ENCODE peak calls at places on chromosomes 3 and 15, in five cellular contexts. F is PC-3, G is pancreas, Z is mesothelial cell of epicardium, T is psoas muscle. K is an unnamed sample.

GRCh38 chr3:135329479-135329878 is 534.4 kb downstream of the EPHB1 start:
- DNase-seq in F (no peak), G (no peak), Z (no peak), T (peak; percentile 53), K (no peak)

GRCh38 chr3:18249126-18249525 is 176.0 kb downstream of the SATB1 start:
- DNase-seq in F (no peak), G (no peak), Z (no peak), T (no peak), K (no peak)

GRCh38 chr3:159189994-159190669 is 388.3 kb downstream of the MFSD1 start:
- DNase-seq in F (peak; percentile 48), G (no peak), Z (no peak), T (no peak), K (no peak)

GRCh38 chr3:181782306-181782924 is 70.7 kb downstream of the SOX2 start:
- DNase-seq in F (peak; percentile 53), G (no peak), Z (no peak), T (no peak), K (no peak)

GRCh38 chr3:11045536-11045935 is 53.0 kb downstream of the SLC6A1 start:
- DNase-seq in F (no peak), G (no peak), Z (no peak), T (no peak), K (no peak)

GRCh38 chr3:122268257-122269024 is 56.6 kb upstream of the CSTA start:
- DNase-seq in F (no peak), G (no peak), Z (no peak), T (no peak), K (no peak)

GRCh38 chr3:197392961-197393360 is 94.5 kb upstream of the DLG1 start:
- DNase-seq in F (no peak), G (no peak), Z (no peak), T (no peak), K (no peak)

GRCh38 chr15:53171571-53171970 is 381.4 kb upstream of the ONECUT1 start:
- DNase-seq in F (no peak), G (no peak), Z (no peak), T (no peak), K (no peak)

GRCh38 chr3:156750191-156750873 is 75.8 kb upstream of the LEKR1 start:
- DNase-seq in F (no peak), G (no peak), Z (no peak), T (no peak), K (no peak)

GRCh38 chr3:107431048-107431297 is 53.7 kb downstream of the CCDC54 start:
- DNase-seq in F (no peak), G (peak; percentile 52), Z (no peak), T (no peak), K (no peak)

GRCh38 chr3:195003006-195003892 is 267.7 kb downstream of the XXYLT1 start:
- DNase-seq in F (no peak), G (no peak), Z (peak; percentile 38), T (peak; percentile 89), K (no peak)

GRCh38 chr15:37134699-37135131 is 34.4 kb upstream of the MEIS2 start:
- DNase-seq in F (peak; percentile 67), G (no peak), Z (no peak), T (no peak), K (no peak)

GRCh38 chr3:73148207-73148606 is 86.7 kb downstream of the EBLN2 start:
- DNase-seq in F (no peak), G (peak; percentile 25), Z (no peak), T (no peak), K (no peak)

GRCh38 chr15:78223396-78224023 is 10.9 kb downstream of the ACSBG1 start:
- DNase-seq in F (no peak), G (no peak), Z (no peak), T (peak; percentile 15), K (no peak)

GRCh38 chr3:155791190-155791589 is 14.9 kb downstream of the C3orf33 start:
- DNase-seq in F (no peak), G (no peak), Z (no peak), T (no peak), K (no peak)

GRCh38 chr3:124174463-124174862 is 182.5 kb upstream of the ROPN1 start:
- DNase-seq in F (peak; percentile 15), G (peak; percentile 14), Z (peak; percentile 60), T (no peak), K (peak; percentile 26)

GRCh38 chr3:4739289-4740236 is 239.7 kb upstream of the BHLHE40 start:
- DNase-seq in F (no peak), G (no peak), Z (no peak), T (no peak), K (no peak)

GRCh38 chr3:177201707-177202397 is 4.6 kb upstream of the TBL1XR1 start:
- DNase-seq in F (peak; percentile 66), G (no peak), Z (no peak), T (no peak), K (no peak)

GRCh38 chr3:180063783-180064182 is 27.0 kb upstream of the PEX5L start:
- DNase-seq in F (peak; percentile 93), G (no peak), Z (no peak), T (no peak), K (no peak)
- TF ChIP-seq CTCF in F (peak; percentile 48), G (no peak), Z (no peak), T (no peak), K (no peak)

GRCh38 chr15:91944334-91944733 is 90.8 kb downstream of the SLCO3A1 start:
- DNase-seq in F (no peak), G (no peak), Z (no peak), T (no peak), K (no peak)

GRCh38 chr15:91942676-91943417 is 89.3 kb downstream of the SLCO3A1 start:
- DNase-seq in F (peak; percentile 74), G (peak; percentile 80), Z (no peak), T (peak; percentile 85), K (no peak)

GRCh38 chr15:91940466-91941381 is 87.2 kb downstream of the SLCO3A1 start:
- DNase-seq in F (no peak), G (no peak), Z (no peak), T (no peak), K (no peak)

GRCh38 chr15:91939432-91939831 is 85.9 kb downstream of the SLCO3A1 start:
- DNase-seq in F (no peak), G (no peak), Z (no peak), T (no peak), K (no peak)

GRCh38 chr15:91941871-91942270 is 88.4 kb downstream of the SLCO3A1 start:
- DNase-seq in F (peak; percentile 25), G (no peak), Z (no peak), T (no peak), K (no peak)
- TF ChIP-seq CTCF in F (no peak), G (no peak), Z (no peak), T (no peak), K (peak; percentile 10)

DNA sequence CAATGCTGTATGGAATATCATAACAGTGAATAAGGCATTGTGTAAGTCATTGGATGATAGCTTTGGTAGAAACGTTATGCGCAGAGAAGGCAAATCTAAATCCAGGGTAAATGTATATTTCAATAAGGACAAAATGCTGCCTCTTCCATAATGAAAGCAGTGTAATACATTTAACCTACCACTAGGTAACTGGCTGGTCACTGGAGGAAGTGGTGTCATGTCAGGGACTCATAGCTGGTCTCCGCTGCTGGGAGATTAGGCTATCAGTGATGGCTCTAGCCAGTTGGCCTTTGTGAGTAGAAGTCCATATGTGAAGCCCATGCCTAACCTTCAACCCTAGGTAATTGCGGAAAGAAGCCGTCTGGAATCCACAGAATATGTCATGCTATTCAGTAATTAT is 140.9 kb downstream of the NLGN1 start:
- DNase-seq in F (no peak), G (no peak), Z (no peak), T (no peak), K (no peak)
- TF ChIP-seq CTCF in F (peak; percentile 27), G (no peak), Z (peak; percentile 38), T (no peak), K (no peak)

GRCh38 chr3:1987983-1988382 is 110.7 kb upstream of the CNTN4 start:
- DNase-seq in F (no peak), G (peak; percentile 21), Z (no peak), T (no peak), K (peak; percentile 18)
- TF ChIP-seq CTCF in F (no peak), G (no peak), Z (no peak), T (no peak), K (peak; percentile 29)

GRCh38 chr3:39407773-39408492 is 1.4 kb downstream of the RPSA start:
- DNase-seq in F (no peak), G (no peak), Z (no peak), T (no peak), K (no peak)

GRCh38 chr3:39407259-39407629 is 724 bp downstream of the RPSA start:
- DNase-seq in F (no peak), G (no peak), Z (no peak), T (no peak), K (no peak)

GRCh38 chr3:39404943-39405686 is 1.4 kb upstream of the RPSA start:
- DNase-seq in F (no peak), G (no peak), Z (no peak), T (no peak), K (no peak)

GRCh38 chr3:39405687-39406367 is 693 bp upstream of the RPSA start:
- DNase-seq in F (no peak), G (no peak), Z (no peak), T (no peak), K (no peak)

GRCh38 chr3:39406368-39407258 is at the start of gene RPSA:
- DNase-seq in F (peak; percentile 98), G (peak; percentile 96), Z (peak; percentile 90), T (peak; percentile 96), K (peak; percentile 85)
- TF ChIP-seq CTCF in F (peak; percentile 27), G (no peak), Z (no peak), T (peak; percentile 40), K (peak; percentile 20)

GRCh38 chr3:99013794-99014315 is 112.4 kb upstream of the DCBLD2 start:
- DNase-seq in F (peak; percentile 92), G (no peak), Z (no peak), T (no peak), K (no peak)

GRCh38 chr3:99016452-99016851 is 115.0 kb upstream of the DCBLD2 start:
- DNase-seq in F (no peak), G (no peak), Z (no peak), T (no peak), K (no peak)

GRCh38 chr3:99009851-99010250 is 108.4 kb upstream of the DCBLD2 start:
- DNase-seq in F (no peak), G (no peak), Z (no peak), T (no peak), K (no peak)

GRCh38 chr3:99012051-99012450 is 110.6 kb upstream of the DCBLD2 start:
- DNase-seq in F (no peak), G (no peak), Z (no peak), T (no peak), K (no peak)

DNA sequence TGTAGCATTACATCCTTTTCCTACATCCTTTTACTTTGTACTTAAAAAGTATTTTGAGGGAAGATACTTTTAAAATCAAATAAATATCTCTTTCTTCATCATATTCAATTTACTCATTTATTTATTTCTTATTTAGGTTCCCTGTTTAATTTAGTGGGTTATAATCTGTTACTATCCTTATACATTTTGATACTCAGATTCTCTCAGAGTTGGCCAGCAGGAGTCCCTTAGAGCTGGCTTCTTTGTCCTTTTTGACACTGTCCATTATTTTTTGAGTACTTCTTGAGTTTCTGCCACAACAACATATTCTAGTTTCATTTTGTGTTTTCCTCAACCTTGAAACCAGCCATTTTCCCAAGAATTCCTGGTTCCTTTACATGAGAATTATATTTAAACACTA is 111.6 kb upstream of the DCBLD2 start:
- DNase-seq in F (peak; percentile 26), G (no peak), Z (no peak), T (no peak), K (no peak)
- TF ChIP-seq CTCF in F (peak; percentile 57), G (no peak), Z (no peak), T (no peak), K (no peak)

GRCh38 chr3:96214941-96215340 is 599.5 kb upstream of the EPHA6 start:
- DNase-seq in F (no peak), G (no peak), Z (no peak), T (no peak), K (no peak)
- TF ChIP-seq CTCF in F (no peak), G (no peak), Z (no peak), T (no peak), K (no peak)